ENCODE peak calls at places on chromosomes 2 and 18, in ten cellular contexts. K is hypothalamus, T is NCI-H748 treated with DMSO at 0.1 percent for 48 hours, Z is AG09309, U is fibroblast of lung, W is epithelial cell of esophagus, G is foreskin fibroblast, L is brain pericyte, F is GDM1, E is left colon. D is an unnamed sample.

GRCh38 chr2:15092691-15093090 is 460.2 kb downstream of the LRATD1 start:
- DNase-seq in E (no peak), T (no peak), Z (no peak), L (no peak), G (no peak), F (no peak), U (peak; percentile 47), W (peak; percentile 22), K (no peak), D (no peak)

GRCh38 chr18:49044898-49045297 is 94.1 kb upstream of the SMAD7 start:
- DNase-seq in W (no peak), L (no peak), Z (no peak), T (no peak), F (no peak), U (no peak), E (no peak), K (no peak), G (no peak), D (no peak)

GRCh38 chr2:160836755-160837154 is 323.5 kb upstream of the TANK start:
- DNase-seq in K (no peak), T (no peak), W (peak; percentile 90), G (peak; percentile 90), U (peak; percentile 88), Z (peak; percentile 89), E (no peak), L (peak; percentile 31), F (no peak), D (no peak)

GRCh38 chr2:69617744-69618143 is 25.8 kb downstream of the AAK1 start:
- DNase-seq in G (no peak), E (no peak), L (no peak), Z (no peak), K (no peak), T (no peak), W (no peak), U (no peak), F (no peak), D (no peak)

GRCh38 chr18:35049111-35050003 is 8.1 kb downstream of the MAPRE2 start:
- DNase-seq in L (no peak), E (no peak), Z (no peak), G (no peak), T (no peak), W (peak; percentile 19), K (no peak), U (no peak), F (no peak), D (peak; percentile 31)

GRCh38 chr18:25896178-25896780 is 194.1 kb downstream of the SS18 start:
- DNase-seq in E (peak; percentile 26), K (no peak), Z (peak; percentile 21), L (no peak), U (peak; percentile 71), T (peak; percentile 89), F (peak; percentile 28), G (peak; percentile 39), W (peak; percentile 51), D (peak; percentile 1)

GRCh38 chr2:16018277-16019059 is 78.1 kb downstream of the MYCN start:
- DNase-seq in W (no peak), T (no peak), U (no peak), Z (no peak), L (no peak), F (no peak), E (no peak), K (no peak), G (no peak), D (no peak)

GRCh38 chr2:128286011-128286721 is 32.5 kb downstream of the HS6ST1 start:
- DNase-seq in K (no peak), W (no peak), U (no peak), L (no peak), E (no peak), T (no peak), G (no peak), Z (no peak), F (no peak), D (no peak)

GRCh38 chr2:101832114-101832513 is 134.6 kb downstream of the MAP4K4 start:
- DNase-seq in T (no peak), L (no peak), K (no peak), U (no peak), F (no peak), E (no peak), Z (no peak), W (no peak), G (no peak), D (no peak)

GRCh38 chr2:12044857-12045256 is 298.4 kb downstream of the LPIN1 start:
- DNase-seq in W (no peak), F (no peak), L (no peak), Z (no peak), G (no peak), K (no peak), T (no peak), E (no peak), U (no peak), D (peak; percentile 6)

GRCh38 chr2:222292738-222293134 is 6.1 kb downstream of the PAX3 start:
- DNase-seq in G (no peak), T (no peak), E (no peak), L (no peak), W (no peak), U (no peak), K (no peak), F (no peak), Z (no peak), D (no peak)

GRCh38 chr2:120566331-120567035 is 169.2 kb upstream of the GLI2 start:
- DNase-seq in W (no peak), K (no peak), T (no peak), L (peak; percentile 65), Z (peak; percentile 63), F (no peak), E (no peak), G (no peak), U (peak; percentile 89), D (no peak)

GRCh38 chr2:70199320-70199864 is 8.6 kb upstream of the C2orf42 start:
- DNase-seq in G (no peak), K (no peak), U (no peak), F (no peak), E (no peak), L (no peak), T (no peak), Z (no peak), W (no peak), D (no peak)

GRCh38 chr2:115635440-115635839 is 1193.0 kb downstream of the DPP10 start:
- DNase-seq in F (no peak), W (no peak), G (no peak), U (no peak), E (no peak), Z (no peak), K (no peak), L (no peak), T (no peak), D (no peak)

GRCh38 chr2:227817940-227818568 is 4.4 kb downstream of the CCL20 start:
- DNase-seq in W (peak; percentile 100), Z (peak; percentile 100), G (peak; percentile 100), U (peak; percentile 100), F (no peak), L (peak; percentile 89), E (peak; percentile 72), K (no peak), T (no peak), D (peak; percentile 100)

GRCh38 chr18:14747513-14748474 is at the start of gene ANKRD30B:
- DNase-seq in L (no peak), Z (no peak), U (peak; percentile 0), K (no peak), E (no peak), T (no peak), G (no peak), F (no peak), W (no peak), D (no peak)

GRCh38 chr2:63791387-63791786 is 50.3 kb upstream of the UGP2 start:
- DNase-seq in G (no peak), K (no peak), U (no peak), L (no peak), Z (no peak), E (no peak), W (no peak), F (no peak), T (no peak), D (no peak)

GRCh38 chr2:205139822-205140612 is 542.3 kb upstream of the NRP2 start:
- DNase-seq in U (no peak), E (no peak), Z (no peak), L (no peak), K (no peak), F (no peak), W (no peak), G (no peak), T (peak; percentile 87), D (no peak)

GRCh38 chr2:160666019-160666676 is 172.5 kb upstream of the RBMS1 start:
- DNase-seq in G (peak; percentile 94), Z (peak; percentile 94), K (no peak), L (peak; percentile 97), W (peak; percentile 86), U (peak; percentile 99), T (peak; percentile 72), F (peak; percentile 63), E (no peak), D (peak; percentile 27)

GRCh38 chr18:74064510-74064909 is 83.1 kb downstream of the FBXO15 start:
- DNase-seq in F (no peak), T (no peak), K (no peak), E (no peak), U (no peak), L (no peak), Z (no peak), W (no peak), G (no peak), D (no peak)